ENCODE peak calls at places on chromosome 5, in seven cellular contexts. C is HEK293T; J is fibroblast of gingiva; Z is CD4-positive, alpha-beta memory T cell; X is AG04450; K is naive thymus-derived CD4-positive, alpha-beta T cell; W is WTC11. H is an unnamed sample.

GRCh38 chr5:124963236-124963929 is 216.9 kb upstream of the ZNF608 start:
- DNase-seq in C (no peak), X (peak), K (no peak), Z (no peak), J (peak), W (peak), H (peak)

GRCh38 chr5:120527251-120527650 is 63.2 kb downstream of the PRR16 start:
- DNase-seq in C (no peak), Z (no peak), W (no peak), X (no peak), K (no peak), J (no peak), H (peak)

GRCh38 chr5:159817262-159818029 is 98.8 kb upstream of the ADRA1B start:
- DNase-seq in K (no peak), W (no peak), Z (no peak), J (no peak), X (no peak), C (no peak), H (peak)

GRCh38 chr5:157213527-157214243 is 33.0 kb downstream of the ITK start:
- DNase-seq in Z (no peak), X (no peak), K (no peak), C (no peak), W (no peak), J (no peak), H (no peak)

GRCh38 chr5:171623551-171624097 is 162.0 kb upstream of the SMIM23 start:
- DNase-seq in X (no peak), W (peak), C (no peak), Z (no peak), K (no peak), J (no peak), H (no peak)

GRCh38 chr5:95808686-95809413 is 13.7 kb downstream of the GLRX start:
- DNase-seq in Z (peak), X (no peak), K (peak), C (peak), W (no peak), J (peak), H (no peak)

GRCh38 chr5:152388610-152389009 is 16.5 kb downstream of the NMUR2 start:
- DNase-seq in K (no peak), Z (no peak), W (no peak), J (no peak), X (no peak), C (no peak), H (no peak)

GRCh38 chr5:14686517-14686916 is 22.0 kb downstream of the OTULIN start:
- DNase-seq in C (no peak), W (no peak), X (no peak), J (no peak), Z (no peak), K (no peak), H (no peak)

GRCh38 chr5:14676320-14676719 is 11.8 kb downstream of the OTULIN start:
- DNase-seq in J (peak), C (no peak), W (no peak), X (no peak), K (no peak), Z (no peak), H (no peak)

GRCh38 chr5:150771034-150771795 is 7.3 kb upstream of the SMIM3 start:
- DNase-seq in X (no peak), K (no peak), J (no peak), Z (no peak), C (no peak), W (no peak), H (no peak)

GRCh38 chr5:10065428-10066000 is 184.2 kb downstream of the ATPSCKMT start:
- DNase-seq in J (no peak), C (no peak), W (no peak), K (no peak), Z (no peak), X (no peak), H (no peak)

GRCh38 chr5:84384604-84385575 is at the start of gene EDIL3:
- DNase-seq in C (no peak), Z (no peak), W (peak), X (no peak), K (no peak), J (peak), H (no peak)

GRCh38 chr5:129664336-129664937 is 83.5 kb upstream of the MINAR2 start:
- DNase-seq in K (no peak), C (peak), X (peak), W (peak), Z (peak), J (peak), H (no peak)

GRCh38 chr5:176822426-176823075 is 12.2 kb downstream of the UNC5A start:
- DNase-seq in C (no peak), J (no peak), K (no peak), Z (no peak), X (no peak), W (no peak), H (no peak)

GRCh38 chr5:3220638-3221288 is 374.9 kb upstream of the IRX1 start:
- DNase-seq in Z (no peak), C (no peak), X (no peak), J (no peak), K (no peak), W (no peak), H (no peak)

GRCh38 chr5:6766558-6767191 is 53.4 kb downstream of the TENT4A start:
- DNase-seq in Z (no peak), W (no peak), C (no peak), K (no peak), J (peak), X (no peak), H (peak)

GRCh38 chr5:99815-100214 is 7.8 kb downstream of the PLEKHG4B start:
- DNase-seq in W (no peak), K (no peak), Z (no peak), X (no peak), J (no peak), C (no peak), H (peak)

GRCh38 chr5:172420215-172420934 is 34.0 kb downstream of the SH3PXD2B start:
- DNase-seq in C (no peak), X (peak), Z (peak), J (peak), W (peak), K (no peak), H (peak)

GRCh38 chr5:34034497-34035327 is 8.3 kb downstream of the C1QTNF3 start:
- DNase-seq in W (no peak), K (no peak), J (no peak), Z (no peak), X (no peak), C (no peak), H (no peak)

GRCh38 chr5:112294126-112294525 is 125.0 kb downstream of the EPB41L4A start:
- DNase-seq in X (no peak), J (no peak), Z (no peak), K (no peak), W (no peak), C (no peak), H (no peak)

GRCh38 chr5:40477856-40478546 is 201.7 kb upstream of the PTGER4 start:
- DNase-seq in C (no peak), J (peak), Z (no peak), K (no peak), W (no peak), X (no peak), H (peak)

GRCh38 chr5:175162036-175162435 is 281.9 kb downstream of the DRD1 start:
- DNase-seq in X (no peak), Z (no peak), J (no peak), C (no peak), W (no peak), K (no peak), H (no peak)

GRCh38 chr5:80408475-80408875 is 611 bp downstream of the ZFYVE16 start:
- DNase-seq in C (peak), W (peak), K (peak), X (no peak), Z (no peak), J (peak), H (no peak)

GRCh38 chr5:180201051-180201987 is 7.7 kb downstream of the RASGEF1C start:
- DNase-seq in J (no peak), K (no peak), Z (no peak), W (peak), C (peak), X (no peak), H (no peak)

GRCh38 chr5:8897316-8897715 is 648.6 kb downstream of the SEMA5A start:
- DNase-seq in K (no peak), J (no peak), Z (no peak), W (no peak), X (no peak), C (no peak), H (no peak)

GRCh38 chr5:59042201-59042600 is 459.3 kb downstream of the RAB3C start:
- DNase-seq in C (no peak), Z (no peak), K (no peak), J (peak), X (no peak), W (no peak), H (no peak)

H was measured in retinal pigment epithelial cell.